ENCODE peak calls at places on chromosome 15, in four cellular contexts. C is thoracic aorta, Q is aorta, H is right lobe of liver. I is an unnamed sample.
A peak's percentile ranks its signal among the peaks of the same experiment; 100 is the strongest.

GRCh38 chr15:44537728-44538240 is 837 bp downstream of the EIF3J start:
- DNase-seq in Q (no peak), C (no peak), H (no peak), I (no peak)

GRCh38 chr15:40870716-40871115 is 3.3 kb downstream of the RHOV start:
- DNase-seq in C (no peak), Q (peak; percentile 20), H (peak; percentile 14), I (no peak)

GRCh38 chr15:78006567-78007205 is 70.8 kb downstream of the TBC1D2B start:
- DNase-seq in H (peak; percentile 91), C (no peak), Q (no peak), I (no peak)

GRCh38 chr15:27241942-27242341 is 271.0 kb downstream of the GABRG3 start:
- DNase-seq in C (no peak), H (no peak), Q (no peak), I (no peak)

GRCh38 chr15:55518641-55519040 is 10.6 kb upstream of the DNAAF4 start:
- DNase-seq in C (no peak), H (no peak), Q (no peak), I (no peak)

GRCh38 chr15:99306694-99307338 is 55.5 kb downstream of the LRRC28 start:
- DNase-seq in C (no peak), Q (no peak), H (no peak), I (no peak)

GRCh38 chr15:67917037-67917436 is 77.2 kb upstream of the RNU6-1 start:
- DNase-seq in C (peak; percentile 28), Q (peak; percentile 80), H (peak; percentile 65), I (no peak)

GRCh38 chr15:98076021-98076816 is 115.7 kb downstream of the ARRDC4 start:
- DNase-seq in Q (peak; percentile 76), C (no peak), H (no peak), I (peak; percentile 63)

GRCh38 chr15:99410477-99410876 is 155.3 kb upstream of the MEF2A start:
- DNase-seq in C (no peak), Q (no peak), H (no peak), I (no peak)

GRCh38 chr15:38069506-38069905 is 135.1 kb downstream of the TMCO5A start:
- DNase-seq in H (no peak), C (peak; percentile 40), Q (peak; percentile 50), I (peak; percentile 78)

GRCh38 chr15:62969442-62970089 is 73.0 kb upstream of the TPM1 start:
- DNase-seq in H (no peak), Q (no peak), C (no peak), I (no peak)

GRCh38 chr15:57496946-57497944 is 94.5 kb upstream of the MYZAP start:
- DNase-seq in Q (no peak), C (no peak), H (peak; percentile 79), I (peak; percentile 41)

GRCh38 chr15:39639037-39639436 is 58.2 kb downstream of the THBS1 start:
- DNase-seq in Q (no peak), H (no peak), C (no peak), I (no peak)

GRCh38 chr15:100125627-100126231 is 216.0 kb downstream of the ADAMTS17 start:
- DNase-seq in Q (peak; percentile 73), C (no peak), H (no peak), I (no peak)

GRCh38 chr15:85504739-85505676 is 124.6 kb downstream of the AKAP13 start:
- DNase-seq in C (no peak), Q (no peak), H (no peak), I (no peak)

GRCh38 chr15:91077029-91077428 is 23.0 kb upstream of the SV2B start:
- DNase-seq in H (no peak), C (no peak), Q (no peak), I (no peak)

GRCh38 chr15:65935391-65935790 is 66.1 kb downstream of the RAB11A start:
- DNase-seq in H (no peak), C (no peak), Q (no peak), I (no peak)

GRCh38 chr15:38531509-38531908 is 33.1 kb downstream of the RASGRP1 start:
- DNase-seq in C (no peak), H (no peak), Q (no peak), I (no peak)

GRCh38 chr15:101633356-101633755 is 18.8 kb downstream of the TM2D3 start:
- DNase-seq in H (no peak), Q (no peak), C (no peak), I (no peak)

GRCh38 chr15:94306700-94307650 is 75.6 kb downstream of the MCTP2 start:
- DNase-seq in H (no peak), Q (no peak), C (no peak), I (no peak)

GRCh38 chr15:78907577-78907976 is 34.9 kb downstream of the MORF4L1 start:
- DNase-seq in Q (no peak), H (no peak), C (no peak), I (no peak)

GRCh38 chr15:76197703-76198455 is 113.4 kb downstream of the ETFA start:
- DNase-seq in C (no peak), Q (no peak), H (no peak), I (no peak)

GRCh38 chr15:80780416-80781221 is 1.4 kb downstream of the CEMIP start:
- DNase-seq in Q (peak; percentile 74), H (peak; percentile 66), C (no peak), I (no peak)

GRCh38 chr15:100493213-100493612 is 35.5 kb downstream of the CERS3 start:
- DNase-seq in C (no peak), H (no peak), Q (no peak), I (no peak)

GRCh38 chr15:34584321-34584668 is 844 bp upstream of the GOLGA8B start:
- DNase-seq in H (peak; percentile 60), Q (no peak), C (no peak), I (no peak)

GRCh38 chr15:77497942-77498361 is 77.3 kb downstream of the HMG20A start:
- DNase-seq in H (no peak), Q (no peak), C (no peak), I (no peak)

GRCh38 chr15:65918357-65918920 is 49.1 kb downstream of the RAB11A start:
- DNase-seq in C (no peak), Q (no peak), H (no peak), I (no peak)

GRCh38 chr15:48544816-48545215 is 100.7 kb downstream of the FBN1 start:
- DNase-seq in C (no peak), H (no peak), Q (no peak), I (no peak)

GRCh38 chr15:43105778-43106485 is at the start of gene UBR1:
- DNase-seq in H (peak; percentile 94), Q (peak; percentile 95), C (peak; percentile 71), I (peak; percentile 93)

GRCh38 chr15:34837246-34838016 is 42.1 kb upstream of the ACTC1 start:
- DNase-seq in Q (peak; percentile 72), C (no peak), H (no peak), I (no peak)

GRCh38 chr15:43527802-43528541 is 10.6 kb downstream of the MAP1A start:
- DNase-seq in Q (no peak), H (no peak), C (no peak), I (no peak)

GRCh38 chr15:35060591-35060990 is 24.5 kb downstream of the NANOGP8 start:
- DNase-seq in Q (no peak), C (no peak), H (no peak), I (no peak)

GRCh38 chr15:48965972-48966371 is 2.3 kb upstream of the SHC4 start:
- DNase-seq in C (no peak), H (no peak), Q (peak; percentile 68), I (no peak)

GRCh38 chr15:48617619-48618018 is 27.9 kb downstream of the FBN1 start:
- DNase-seq in C (no peak), H (no peak), Q (peak; percentile 68), I (no peak)

GRCh38 chr15:43329222-43329959 is 982 bp downstream of the LCMT2 start:
- DNase-seq in H (no peak), C (no peak), Q (peak; percentile 54), I (no peak)

GRCh38 chr15:61100512-61100911 is 128.6 kb downstream of the RORA start:
- DNase-seq in H (no peak), C (no peak), Q (no peak), I (no peak)

GRCh38 chr15:49101536-49101935 is 53.9 kb downstream of the COPS2 start:
- DNase-seq in Q (no peak), C (no peak), H (no peak), I (no peak)

GRCh38 chr15:88756926-88757325 is 46.3 kb upstream of the ACAN start:
- DNase-seq in H (no peak), C (no peak), Q (no peak), I (no peak)
- H3K27me3 ChIP-seq in H (no peaks in the 10 kb centered on the region), C (no peaks in the 10 kb centered on the region), Q (no peaks in the 10 kb centered on the region), I (no peaks in the 10 kb centered on the region)

DNA sequence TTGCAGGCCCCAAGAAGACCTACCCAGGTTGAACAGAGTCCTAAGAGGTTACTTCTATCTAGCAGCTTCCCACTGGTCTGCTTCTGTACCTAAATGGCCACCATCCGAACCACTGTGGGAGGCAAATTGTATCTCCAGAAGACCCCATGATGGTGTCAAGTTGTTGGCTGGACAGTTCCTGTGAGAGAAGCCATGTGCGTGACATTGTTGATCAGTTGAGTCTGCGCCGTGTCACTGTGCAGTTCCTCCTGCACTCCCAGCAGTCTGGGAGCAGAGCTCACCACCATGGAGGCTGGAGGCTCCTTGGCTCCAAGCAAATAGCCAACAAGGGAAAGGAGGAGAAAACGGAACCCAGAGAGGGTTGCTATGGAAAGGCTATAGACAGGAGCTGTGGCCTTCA is 7.5 kb upstream of the CYP1A1 start:
- DNase-seq in Q (no peak), C (no peak), H (no peak), I (no peak)
- H3K27me3 ChIP-seq in Q (no peaks in the 10 kb centered on the region), C (no peaks in the 10 kb centered on the region), H (no peaks in the 10 kb centered on the region), I (no peaks in the 10 kb centered on the region)

GRCh38 chr15:60010467-60011257 is 6.6 kb downstream of the FOXB1 start:
- DNase-seq in C (no peak), H (no peak), Q (no peak), I (no peak)

GRCh38 chr15:60009124-60009523 is 5.0 kb downstream of the FOXB1 start:
- DNase-seq in H (no peak), Q (no peak), C (no peak), I (no peak)

GRCh38 chr15:60017538-60018199 is 13.6 kb downstream of the FOXB1 start:
- DNase-seq in C (no peak), Q (no peak), H (no peak), I (no peak)

GRCh38 chr15:60009581-60010379 is 5.7 kb downstream of the FOXB1 start:
- DNase-seq in Q (no peak), H (no peak), C (no peak), I (no peak)

DNA sequence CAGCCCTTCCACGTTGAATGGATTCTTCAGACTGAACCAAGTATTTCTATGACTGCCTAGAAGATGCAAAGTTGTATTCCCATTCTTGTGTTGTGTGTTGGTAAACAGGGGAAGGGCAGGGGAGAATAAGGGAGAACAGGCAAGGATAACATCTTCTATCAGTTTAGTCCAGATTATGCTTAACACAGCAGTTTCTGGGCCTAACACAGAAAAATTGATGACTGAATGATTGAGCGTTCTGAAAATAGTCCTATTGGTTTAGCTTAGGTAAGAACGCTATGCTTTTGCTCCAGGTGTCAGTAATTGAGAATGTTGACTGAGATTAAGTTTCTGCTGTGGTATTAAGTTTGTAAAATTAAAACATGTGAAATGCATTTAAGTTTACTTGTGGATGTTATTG is 8.6 kb downstream of the FOXB1 start:
- DNase-seq in H (no peak), C (no peak), Q (no peak), I (no peak)
- H3K27me3 ChIP-seq in H (no peaks in the 10 kb centered on the region), C (no peaks in the 10 kb centered on the region), Q (no peaks in the 10 kb centered on the region), I (no peaks in the 10 kb centered on the region)

GRCh38 chr15:59436774-59437472 is 1.1 kb upstream of the FAM81A start:
- DNase-seq in Q (no peak), C (no peak), H (no peak), I (no peak)

GRCh38 chr15:59437473-59437776 is 561 bp upstream of the FAM81A start:
- DNase-seq in H (no peak), Q (no peak), C (no peak), I (no peak)

GRCh38 chr15:59434481-59434880 is 3.5 kb upstream of the FAM81A start:
- DNase-seq in H (no peak), Q (no peak), C (no peak), I (no peak)

GRCh38 chr15:59437777-59438574 is at the start of gene FAM81A:
- DNase-seq in Q (peak; percentile 90), C (peak; percentile 35), H (peak; percentile 74), I (peak; percentile 64)

GRCh38 chr15:59432389-59432788 is 5.6 kb upstream of the FAM81A start:
- DNase-seq in Q (no peak), H (no peak), C (no peak), I (no peak)
- H3K27me3 ChIP-seq in Q (no peaks in the 10 kb centered on the region), H (no peaks in the 10 kb centered on the region), C (no peaks in the 10 kb centered on the region), I (peaks cover 4% of the 10 kb centered on the region)

I was measured in upper lobe of left lung.